ENCODE peak calls at places on chromosomes 1 and 21, in six cellular contexts. One of them, this sample, is unnamed.

GRCh38 chr1:153095764-153096163 is 1.4 kb upstream of the SPRR2E start:
- DNase-seq in ovary: no peak
- DNase-seq in hepatocyte: no peak
- DNase-seq in cardiac fibroblast: no peak
- DNase-seq in uterus: no peak
- DNase-seq in tibial artery: no peak
- DNase-seq in this sample: no peak

GRCh38 chr1:240768979-240769378 is 157.0 kb upstream of the GREM2 start:
- DNase-seq in cardiac fibroblast: no peak
- DNase-seq in ovary: no peak
- DNase-seq in hepatocyte: no peak
- DNase-seq in uterus: no peak
- DNase-seq in tibial artery: no peak
- DNase-seq in this sample: no peak

GRCh38 chr21:31354604-31355443 is 10.8 kb upstream of the TIAM1 start:
- DNase-seq in hepatocyte: no peak
- DNase-seq in uterus: no peak
- DNase-seq in cardiac fibroblast: peak; percentile 57
- DNase-seq in tibial artery: no peak
- DNase-seq in ovary: no peak
- DNase-seq in this sample: peak; percentile 49

GRCh38 chr21:46172863-46173528 is 11.3 kb downstream of the SPATC1L start:
- DNase-seq in ovary: no peak
- DNase-seq in uterus: no peak
- DNase-seq in tibial artery: peak; percentile 11
- DNase-seq in hepatocyte: peak; percentile 1
- DNase-seq in cardiac fibroblast: no peak
- DNase-seq in this sample: no peak

GRCh38 chr1:222914861-222915632 is 100.2 kb downstream of the DISP1 start:
- DNase-seq in uterus: no peak
- DNase-seq in hepatocyte: no peak
- DNase-seq in cardiac fibroblast: peak; percentile 91
- DNase-seq in tibial artery: no peak
- DNase-seq in ovary: no peak
- DNase-seq in this sample: peak; percentile 77

GRCh38 chr1:154403983-154404382 is 1.2 kb upstream of the IL6R start:
- DNase-seq in tibial artery: no peak
- DNase-seq in hepatocyte: no peak
- DNase-seq in ovary: no peak
- DNase-seq in cardiac fibroblast: no peak
- DNase-seq in uterus: no peak
- DNase-seq in this sample: no peak

GRCh38 chr1:99279525-99279924 is 15.2 kb downstream of the PLPPR4 start:
- DNase-seq in hepatocyte: no peak
- DNase-seq in uterus: no peak
- DNase-seq in tibial artery: no peak
- DNase-seq in cardiac fibroblast: no peak
- DNase-seq in ovary: no peak
- DNase-seq in this sample: no peak

GRCh38 chr1:38555130-38555529 is 304.4 kb downstream of the RRAGC start:
- DNase-seq in ovary: no peak
- DNase-seq in cardiac fibroblast: no peak
- DNase-seq in hepatocyte: no peak
- DNase-seq in uterus: no peak
- DNase-seq in tibial artery: no peak
- DNase-seq in this sample: no peak

GRCh38 chr1:228178737-228179720 is 13.4 kb downstream of the IBA57 start:
- DNase-seq in ovary: peak; percentile 61
- DNase-seq in hepatocyte: no peak
- DNase-seq in tibial artery: no peak
- DNase-seq in uterus: peak; percentile 24
- DNase-seq in cardiac fibroblast: no peak
- DNase-seq in this sample: no peak

GRCh38 chr1:17143760-17144159 is 24.5 kb upstream of the PADI2 start:
- DNase-seq in uterus: no peak
- DNase-seq in cardiac fibroblast: no peak
- DNase-seq in hepatocyte: no peak
- DNase-seq in tibial artery: no peak
- DNase-seq in ovary: no peak
- DNase-seq in this sample: no peak

GRCh38 chr1:59666106-59666505 is 148.6 kb upstream of the HOOK1 start:
- DNase-seq in ovary: no peak
- DNase-seq in tibial artery: no peak
- DNase-seq in hepatocyte: no peak
- DNase-seq in uterus: no peak
- DNase-seq in cardiac fibroblast: no peak
- DNase-seq in this sample: no peak
- TF ChIP-seq CTCF in ovary: no peak
- TF ChIP-seq CTCF in tibial artery: no peak
- TF ChIP-seq CTCF in hepatocyte: peak; percentile 15
- TF ChIP-seq CTCF in uterus: no peak
- TF ChIP-seq CTCF in cardiac fibroblast: peak; percentile 1
- TF ChIP-seq CTCF in this sample: peak; percentile 9

DNA sequence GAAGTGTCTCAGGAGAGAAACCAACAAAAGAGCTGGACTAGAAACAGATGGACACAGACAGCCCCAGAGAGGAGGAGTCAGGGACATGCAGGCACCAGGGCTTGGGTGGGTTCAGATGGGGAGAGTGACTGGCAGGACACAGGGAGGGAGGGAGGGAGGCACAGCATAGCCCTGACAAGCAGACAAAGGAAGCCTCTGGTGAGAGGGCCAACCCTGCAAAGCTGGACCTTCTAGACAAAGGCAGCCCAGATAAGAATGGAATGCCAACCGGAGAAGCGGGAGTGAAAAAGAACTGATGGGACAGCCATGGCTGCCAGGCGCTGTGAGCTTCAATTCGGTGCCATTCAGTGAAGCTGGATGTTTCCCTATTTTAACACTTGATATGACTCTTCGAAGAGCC is 568.9 kb downstream of the AJAP1 start:
- DNase-seq in hepatocyte: no peak
- DNase-seq in uterus: no peak
- DNase-seq in cardiac fibroblast: no peak
- DNase-seq in ovary: no peak
- DNase-seq in tibial artery: no peak
- DNase-seq in this sample: no peak
- H3K4me3 ChIP-seq in hepatocyte: no peak overlapping the region
- H3K4me3 ChIP-seq in uterus: no peak overlapping the region
- H3K4me3 ChIP-seq in cardiac fibroblast: no peak overlapping the region
- H3K4me3 ChIP-seq in ovary: no peak overlapping the region
- H3K4me3 ChIP-seq in tibial artery: no peak overlapping the region
- H3K4me3 ChIP-seq in this sample: no peak overlapping the region

DNA sequence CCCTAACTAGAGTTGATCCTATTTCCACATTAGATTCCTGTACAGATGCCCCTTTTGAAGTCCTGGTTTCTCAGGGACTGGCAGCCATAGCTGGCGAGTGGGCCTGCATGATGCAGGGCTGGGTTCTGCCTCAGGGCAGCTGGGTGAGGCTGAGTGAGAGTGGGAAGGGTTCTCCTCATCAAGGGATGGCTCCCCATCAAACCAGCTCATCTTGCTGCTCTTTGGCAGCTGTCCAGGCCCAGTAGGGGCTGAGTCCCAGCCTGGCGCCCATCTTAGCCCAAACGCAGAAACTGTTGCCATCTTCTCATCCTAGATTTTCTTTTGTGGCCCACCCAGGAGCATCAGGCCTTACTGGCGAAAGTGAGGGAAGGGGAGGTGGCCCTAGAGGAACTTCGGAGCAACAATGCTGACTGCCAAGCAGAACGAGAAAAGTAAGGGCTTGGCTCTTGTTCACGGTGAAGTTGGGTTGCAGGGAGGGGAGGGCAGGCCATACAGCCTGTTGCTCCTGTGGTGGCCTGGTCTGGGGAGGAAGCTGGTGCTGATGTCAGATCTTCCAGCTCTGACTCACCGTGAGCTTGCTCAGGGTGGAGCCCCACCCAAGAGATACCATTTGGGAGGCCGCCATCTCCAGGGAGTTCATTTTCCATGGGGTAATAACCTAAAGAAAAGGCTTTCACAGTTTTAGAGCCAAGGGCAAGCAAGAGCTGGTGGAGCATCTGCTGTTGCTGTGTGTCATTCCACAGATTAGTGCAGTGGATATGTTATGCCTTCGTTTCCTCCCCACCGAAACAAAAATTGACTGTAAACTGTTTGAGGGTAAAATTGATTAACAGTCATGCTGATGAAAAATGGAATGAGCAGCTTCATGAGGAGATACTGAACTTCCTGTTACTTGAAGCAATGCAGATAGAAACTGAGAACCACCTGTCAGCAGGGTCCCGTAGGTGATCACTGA is 34.7 kb downstream of the TUFT1 start:
- DNase-seq in ovary: no peak
- DNase-seq in cardiac fibroblast: peak; percentile 88
- DNase-seq in hepatocyte: peak; percentile 32
- DNase-seq in tibial artery: no peak
- DNase-seq in uterus: no peak
- DNase-seq in this sample: peak; percentile 70
- TF ChIP-seq CTCF in ovary: no peak
- TF ChIP-seq CTCF in cardiac fibroblast: no peak
- TF ChIP-seq CTCF in hepatocyte: no peak
- TF ChIP-seq CTCF in tibial artery: no peak
- TF ChIP-seq CTCF in uterus: no peak
- TF ChIP-seq CTCF in this sample: no peak

DNA sequence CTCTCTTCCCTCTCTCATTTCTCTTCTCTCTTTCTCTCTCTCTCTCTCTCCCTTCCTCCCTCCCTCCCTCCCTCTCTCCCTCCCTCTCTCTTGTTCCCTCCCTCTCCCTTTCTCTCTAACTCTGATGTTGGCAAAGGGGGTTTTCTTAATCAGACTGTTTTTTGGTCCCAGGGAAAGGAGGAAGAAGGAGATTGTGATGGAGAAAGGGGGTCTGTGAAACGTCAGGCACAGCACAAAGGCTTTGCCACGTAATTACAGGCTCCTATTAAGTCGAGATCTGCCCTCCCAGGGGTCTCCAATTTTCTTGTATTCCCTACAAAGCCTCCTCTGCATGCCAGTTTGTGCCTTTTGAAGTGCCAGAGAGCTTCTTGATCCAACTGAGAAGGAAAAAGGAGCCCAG is 920 bp upstream of the PRRX1 start:
- DNase-seq in cardiac fibroblast: peak; percentile 67
- DNase-seq in tibial artery: no peak
- DNase-seq in hepatocyte: no peak
- DNase-seq in uterus: no peak
- DNase-seq in ovary: no peak
- DNase-seq in this sample: peak; percentile 59
- H3K4me3 ChIP-seq in cardiac fibroblast: peak overlapping the region; percentile 85
- H3K4me3 ChIP-seq in tibial artery: peak overlapping the region; percentile 79
- H3K4me3 ChIP-seq in hepatocyte: peak overlapping the region; percentile 27
- H3K4me3 ChIP-seq in uterus: peak overlapping the region; percentile 68
- H3K4me3 ChIP-seq in ovary: peak overlapping the region; percentile 78
- H3K4me3 ChIP-seq in this sample: peak overlapping the region; percentile 93

GRCh38 chr1:161378014-161378413 is 10.3 kb upstream of the CFAP126 start:
- DNase-seq in uterus: no peak
- DNase-seq in hepatocyte: no peak
- DNase-seq in tibial artery: no peak
- DNase-seq in cardiac fibroblast: no peak
- DNase-seq in ovary: no peak
- DNase-seq in this sample: no peak

GRCh38 chr1:161373442-161373841 is 5.8 kb upstream of the CFAP126 start:
- DNase-seq in ovary: no peak
- DNase-seq in uterus: no peak
- DNase-seq in cardiac fibroblast: no peak
- DNase-seq in hepatocyte: no peak
- DNase-seq in tibial artery: no peak
- DNase-seq in this sample: no peak

GRCh38 chr1:161379071-161379470 is 11.4 kb upstream of the CFAP126 start:
- DNase-seq in tibial artery: no peak
- DNase-seq in hepatocyte: no peak
- DNase-seq in cardiac fibroblast: peak; percentile 34
- DNase-seq in uterus: no peak
- DNase-seq in ovary: no peak
- DNase-seq in this sample: no peak

DNA sequence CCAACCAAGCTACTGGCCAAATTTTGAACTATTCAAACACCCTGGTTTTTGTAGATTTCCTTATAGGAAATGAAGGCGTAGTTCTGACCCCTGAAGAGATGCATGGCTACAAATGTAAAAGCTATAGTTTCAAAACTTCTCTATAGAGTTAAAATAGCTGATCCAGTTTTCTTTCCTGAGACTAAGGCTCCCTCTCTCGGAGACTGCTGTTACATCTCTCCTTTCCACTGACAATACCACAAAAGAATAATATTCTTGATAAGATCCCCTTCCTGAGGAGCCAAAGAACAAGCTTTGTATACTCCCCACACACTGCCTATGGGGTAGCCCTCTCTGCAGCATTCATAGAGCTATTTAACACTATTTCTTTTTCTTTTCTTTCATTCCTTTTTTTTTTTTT is 6.7 kb upstream of the CFAP126 start:
- DNase-seq in hepatocyte: no peak
- DNase-seq in tibial artery: no peak
- DNase-seq in ovary: no peak
- DNase-seq in uterus: no peak
- DNase-seq in cardiac fibroblast: peak; percentile 47
- DNase-seq in this sample: no peak
- TF ChIP-seq CTCF in hepatocyte: peak; percentile 38
- TF ChIP-seq CTCF in tibial artery: no peak
- TF ChIP-seq CTCF in ovary: no peak
- TF ChIP-seq CTCF in uterus: no peak
- TF ChIP-seq CTCF in cardiac fibroblast: peak; percentile 22
- TF ChIP-seq CTCF in this sample: peak; percentile 31

GRCh38 chr1:40133122-40133665 is 28.0 kb upstream of the RLF start:
- DNase-seq in ovary: no peak
- DNase-seq in uterus: no peak
- DNase-seq in hepatocyte: no peak
- DNase-seq in cardiac fibroblast: peak; percentile 27
- DNase-seq in tibial artery: no peak
- DNase-seq in this sample: peak; percentile 20

GRCh38 chr1:40133839-40134238 is 27.3 kb upstream of the RLF start:
- DNase-seq in ovary: no peak
- DNase-seq in tibial artery: no peak
- DNase-seq in hepatocyte: no peak
- DNase-seq in uterus: no peak
- DNase-seq in cardiac fibroblast: no peak
- DNase-seq in this sample: no peak

GRCh38 chr1:40130892-40131291 is 30.3 kb upstream of the RLF start:
- DNase-seq in ovary: no peak
- DNase-seq in hepatocyte: peak; percentile 20
- DNase-seq in cardiac fibroblast: no peak
- DNase-seq in uterus: no peak
- DNase-seq in tibial artery: no peak
- DNase-seq in this sample: no peak

GRCh38 chr1:40132383-40133121 is 28.6 kb upstream of the RLF start:
- DNase-seq in cardiac fibroblast: peak; percentile 7
- DNase-seq in tibial artery: no peak
- DNase-seq in ovary: no peak
- DNase-seq in hepatocyte: no peak
- DNase-seq in uterus: no peak
- DNase-seq in this sample: no peak
- H3K4me3 ChIP-seq in cardiac fibroblast: peak overlapping the region; percentile 16
- H3K4me3 ChIP-seq in tibial artery: no peak overlapping the region
- H3K4me3 ChIP-seq in ovary: no peak overlapping the region
- H3K4me3 ChIP-seq in hepatocyte: no peak overlapping the region
- H3K4me3 ChIP-seq in uterus: no peak overlapping the region
- H3K4me3 ChIP-seq in this sample: peak overlapping the region; percentile 44

GRCh38 chr21:39125752-39126485 is 57.3 kb downstream of the PSMG1 start:
- DNase-seq in hepatocyte: peak; percentile 83
- DNase-seq in uterus: no peak
- DNase-seq in cardiac fibroblast: peak; percentile 89
- DNase-seq in tibial artery: peak; percentile 51
- DNase-seq in ovary: peak; percentile 47
- DNase-seq in this sample: peak; percentile 69
- TF ChIP-seq CTCF in hepatocyte: peak; percentile 75
- TF ChIP-seq CTCF in uterus: peak; percentile 64
- TF ChIP-seq CTCF in cardiac fibroblast: peak; percentile 75
- TF ChIP-seq CTCF in tibial artery: peak; percentile 63
- TF ChIP-seq CTCF in ovary: peak; percentile 79
- TF ChIP-seq CTCF in this sample: peak; percentile 80